ENCODE peak calls at places on chromosomes 4 and X, in five cellular contexts. L, B, S, J and Q are unnamed samples.

GRCh38 chr4:91256751-91257150 is 1047.0 kb upstream of the GRID2 start:
- DNase-seq in B (no peak), J (no peak), S (no peak), L (no peak), Q (no peak)

GRCh38 chr4:147768113-147768512 is 36.2 kb downstream of the ARHGAP10 start:
- DNase-seq in B (no peak), S (no peak), J (no peak), L (no peak), Q (peak)

GRCh38 chr4:83473966-83474365 is 10.9 kb downstream of the ABRAXAS1 start:
- DNase-seq in S (no peak), J (no peak), B (no peak), L (no peak), Q (no peak)

GRCh38 chr4:42048394-42048793 is 58.1 kb downstream of the SLC30A9 start:
- DNase-seq in S (no peak), J (no peak), L (no peak), B (peak), Q (peak)

GRCh38 chr4:145199056-145199713 is 18.8 kb upstream of the OTUD4 start:
- DNase-seq in J (no peak), B (no peak), S (no peak), L (no peak), Q (no peak)

GRCh38 chr4:93394488-93395185 is 433.9 kb upstream of the ATOH1 start:
- DNase-seq in S (no peak), J (no peak), B (no peak), L (no peak), Q (peak)

GRCh38 chr4:5894266-5894665 is 1.4 kb upstream of the CRMP1 start:
- DNase-seq in L (no peak), B (no peak), J (no peak), S (no peak), Q (no peak)

GRCh38 chr4:54227261-54228063 is 1.6 kb upstream of the PDGFRA start:
- DNase-seq in J (peak), B (peak), L (peak), S (peak), Q (peak)

GRCh38 chr4:40612831-40613230 is 16.8 kb downstream of the RBM47 start:
- DNase-seq in B (no peak), L (no peak), S (no peak), J (no peak), Q (no peak)

GRCh38 chrX:11329016-11329415 is 35.8 kb downstream of the AMELX start:
- DNase-seq in J (no peak), L (no peak), B (no peak), S (no peak), Q (no peak)

DNA sequence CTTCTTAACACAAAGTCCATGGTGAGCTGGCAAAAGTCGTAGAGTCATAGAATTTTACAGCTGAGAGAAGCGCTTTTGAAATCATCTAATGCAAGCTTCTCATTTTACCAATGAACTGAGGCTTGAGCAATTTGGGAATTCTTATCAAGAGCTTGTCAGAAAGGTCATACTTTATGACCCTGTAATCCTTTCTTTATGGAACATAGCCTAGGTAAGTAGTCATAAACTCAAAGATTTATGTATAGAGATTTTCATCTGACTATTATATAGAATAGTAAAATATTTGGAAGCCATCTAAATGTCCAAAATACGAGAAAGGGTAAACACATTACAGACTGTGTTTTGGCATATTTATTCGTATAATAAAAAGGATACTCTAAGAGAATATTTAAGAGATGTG is 563.5 kb downstream of the PCDH7 start:
- DNase-seq in J (no peak), S (no peak), L (no peak), B (no peak), Q (no peak)
- TF ChIP-seq CTCF in J (no peak), S (no peak), L (no peak), B (no peak), Q (no peak)

GRCh38 chr4:169266661-169267060 is 4.1 kb downstream of the SH3RF1 start:
- DNase-seq in B (no peak), J (no peak), S (no peak), L (no peak), Q (no peak)
- H3K4me3 ChIP-seq in B (no peak), J (no peak), S (peak), L (peak), Q (peak)

GRCh38 chr4:77432702-77433101 is 172.9 kb upstream of the CXCL13 start:
- DNase-seq in J (no peak), B (no peak), S (peak), L (no peak), Q (no peak)
- TF ChIP-seq CTCF in J (no peak), B (no peak), S (peak), L (no peak), Q (no peak)

DNA sequence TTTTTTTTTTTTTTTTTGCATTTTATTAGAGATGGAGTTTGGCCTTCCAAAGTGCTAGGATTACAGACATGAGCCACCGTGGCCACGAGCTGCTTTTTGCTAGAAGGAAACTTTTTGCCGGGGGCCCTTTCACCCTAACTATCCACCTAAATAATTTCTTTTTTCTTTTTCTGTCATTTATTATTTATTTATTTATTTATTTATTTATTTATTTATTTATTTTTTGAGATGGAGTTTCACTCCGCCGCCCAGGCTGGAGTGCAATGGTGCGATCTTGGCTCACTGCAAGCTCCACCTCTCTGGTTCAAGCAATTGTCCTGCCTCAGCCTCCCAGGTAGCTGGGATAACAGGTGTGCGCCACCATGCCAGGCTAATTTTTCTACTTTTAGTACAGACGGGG is 303.9 kb downstream of the ASMT start:
- DNase-seq in J (no peak), S (no peak), B (no peak), L (no peak), Q (no peak)
- H3K4me3 ChIP-seq in J (no peak), S (no peak), B (no peak), L (no peak), Q (no peak)

DNA sequence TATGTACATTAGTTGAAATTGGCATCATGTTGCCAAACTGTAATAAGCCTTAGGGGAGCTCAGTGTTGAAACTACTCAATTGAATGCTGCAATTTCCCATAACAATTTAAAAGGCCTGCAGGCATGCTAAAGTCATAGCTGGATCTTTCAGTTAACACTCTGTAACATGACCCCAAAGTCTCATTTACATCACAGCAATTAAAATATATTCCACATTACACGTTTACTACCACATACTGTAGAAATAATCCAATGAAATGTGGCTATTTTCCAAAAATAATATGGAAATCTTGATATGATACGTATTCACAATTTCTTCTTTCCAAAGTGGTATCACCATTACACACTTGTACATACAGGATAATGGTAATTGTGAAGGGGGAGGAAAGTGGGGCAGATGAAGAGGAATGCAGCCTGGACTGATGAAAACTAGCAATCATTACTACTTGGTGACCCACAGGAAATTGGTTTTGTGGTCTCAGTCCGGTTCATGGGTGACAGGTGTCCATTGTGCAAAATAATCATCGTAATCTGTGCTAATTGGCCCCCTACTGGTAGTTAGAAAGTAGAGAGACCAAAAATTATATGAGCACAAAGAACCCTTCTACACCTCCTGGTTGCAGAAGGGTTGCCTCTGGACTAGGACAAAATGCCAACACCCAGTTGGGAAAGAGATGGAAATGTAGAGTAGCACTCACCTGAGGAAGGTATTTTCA is 63.7 kb downstream of the TENM3 start:
- DNase-seq in L (no peak), S (no peak), B (no peak), J (no peak), Q (no peak)
- TF ChIP-seq CTCF in L (no peak), S (no peak), B (peak), J (no peak), Q (peak)